ENCODE peak calls at places on chromosomes 2 and 18, in four cellular contexts. A is heart right ventricle, P is thyroid gland, W is K562. O is an unnamed sample.
A peak's percentile ranks its signal among the peaks of the same experiment; 100 is the strongest.

GRCh38 chr2:24214880-24215279 is 40.0 kb downstream of the FAM228A start:
- DNase-seq in A (no peak), P (no peak), W (no peak), O (no peak)

GRCh38 chr2:188122983-188123382 is 168.7 kb upstream of the GULP1 start:
- DNase-seq in A (no peak), P (no peak), W (no peak), O (no peak)

GRCh38 chr2:62698653-62699052 is 6.9 kb upstream of the EHBP1 start:
- DNase-seq in A (no peak), P (peak; percentile 85), W (no peak), O (no peak)

GRCh38 chr2:96085541-96086355 is 30.6 kb downstream of the ADRA2B start:
- DNase-seq in A (no peak), P (no peak), W (no peak), O (no peak)

GRCh38 chr2:109285244-109285651 is 156.2 kb downstream of the SH3RF3 start:
- DNase-seq in A (no peak), P (no peak), W (no peak), O (no peak)

GRCh38 chr2:233817305-233817980 is 36.9 kb downstream of the HJURP start:
- DNase-seq in A (no peak), P (no peak), W (no peak), O (no peak)

GRCh38 chr2:41038408-41038807 is 586.5 kb upstream of the SLC8A1 start:
- DNase-seq in A (no peak), P (no peak), W (no peak), O (peak; percentile 7)

GRCh38 chr18:63152096-63152495 is 167.5 kb downstream of the BCL2 start:
- DNase-seq in A (no peak), P (no peak), W (no peak), O (no peak)

GRCh38 chr18:5285326-5285725 is 10.2 kb downstream of the ZBTB14 start:
- DNase-seq in A (no peak), P (no peak), W (no peak), O (peak; percentile 12)

GRCh38 chr2:11705711-11706110 is 35.7 kb upstream of the NTSR2 start:
- DNase-seq in A (no peak), P (no peak), W (no peak), O (no peak)

GRCh38 chr2:41197781-41198180 is 745.9 kb upstream of the SLC8A1 start:
- DNase-seq in A (no peak), P (no peak), W (no peak), O (no peak)

GRCh38 chr18:55501594-55502345 is 86.2 kb downstream of the TCF4 start:
- DNase-seq in A (no peak), P (no peak), W (no peak), O (no peak)

GRCh38 chr2:149761611-149762010 is 174.0 kb upstream of the MMADHC start:
- DNase-seq in A (no peak), P (no peak), W (no peak), O (no peak)

GRCh38 chr2:30235008-30235655 is 3.8 kb downstream of the LBH start:
- DNase-seq in A (no peak), P (no peak), W (no peak), O (no peak)

GRCh38 chr2:30588891-30589495 is 141.9 kb downstream of the LCLAT1 start:
- DNase-seq in A (no peak), P (no peak), W (no peak), O (no peak)

GRCh38 chr2:180618570-180618969 is 361.8 kb upstream of the UBE2E3 start:
- DNase-seq in A (no peak), P (no peak), W (no peak), O (peak; percentile 59)

GRCh38 chr2:133657591-133657990 is 89.3 kb upstream of the NCKAP5 start:
- DNase-seq in A (no peak), P (no peak), W (no peak), O (peak; percentile 65)

GRCh38 chr2:151786493-151786892 is 41.7 kb downstream of the ARL5A start:
- DNase-seq in A (no peak), P (no peak), W (no peak), O (no peak)

GRCh38 chr2:274503-274902 is 9.8 kb downstream of the ACP1 start:
- DNase-seq in A (no peak), P (no peak), W (no peak), O (no peak)

GRCh38 chr2:37375721-37376399 is 31.4 kb downstream of the QPCT start:
- DNase-seq in A (no peak), P (no peak), W (no peak), O (no peak)

GRCh38 chr2:231673348-231673770 is 35.0 kb upstream of the PTMA start:
- DNase-seq in A (peak; percentile 88), P (peak; percentile 94), W (peak; percentile 58), O (no peak)

GRCh38 chr18:9673296-9674251 is 34.5 kb upstream of the RAB31 start:
- DNase-seq in A (peak; percentile 36), P (peak; percentile 8), W (no peak), O (no peak)

GRCh38 chr2:191202881-191203397 is 42.3 kb upstream of the MYO1B start:
- DNase-seq in A (peak; percentile 28), P (no peak), W (no peak), O (peak; percentile 40)

GRCh38 chr2:144374163-144374661 is 145.7 kb downstream of the ZEB2 start:
- DNase-seq in A (no peak), P (no peak), W (no peak), O (no peak)

GRCh38 chr2:36433311-36434217 is 78.0 kb downstream of the CRIM1 start:
- DNase-seq in A (peak; percentile 35), P (no peak), W (no peak), O (peak; percentile 87)

GRCh38 chr2:112633708-112634107 is 12.0 kb upstream of the SLC20A1 start:
- DNase-seq in A (no peak), P (no peak), W (no peak), O (no peak)

GRCh38 chr2:158359846-158360245 is 96.7 kb downstream of the CCDC148 start:
- DNase-seq in A (no peak), P (no peak), W (no peak), O (no peak)

GRCh38 chr18:7566587-7567486 is at the start of gene PTPRM:
- DNase-seq in A (peak; percentile 94), P (peak; percentile 90), W (peak; percentile 90), O (no peak)

GRCh38 chr18:7568426-7568825 is 1.3 kb downstream of the PTPRM start:
- DNase-seq in A (peak; percentile 53), P (peak; percentile 60), W (no peak), O (no peak)

GRCh38 chr18:7566244-7566586 is 901 bp upstream of the PTPRM start:
- DNase-seq in A (no peak), P (no peak), W (no peak), O (no peak)

GRCh38 chr18:7565677-7566076 is 1.4 kb upstream of the PTPRM start:
- DNase-seq in A (no peak), P (no peak), W (no peak), O (no peak)

GRCh38 chr18:7567487-7568425 is 640 bp downstream of the PTPRM start:
- DNase-seq in A (peak; percentile 43), P (peak; percentile 75), W (no peak), O (no peak)
- H3K4me3 ChIP-seq in A (peak overlapping the region; percentile 76), P (peak overlapping the region; percentile 95), W (peak overlapping the region; percentile 69), O (peak overlapping the region; percentile 82)

GRCh38 chr2:127017548-127017947 is 89.4 kb downstream of the BIN1 start:
- DNase-seq in A (no peak), P (no peak), W (no peak), O (no peak)

GRCh38 chr2:127016329-127016728 is 90.6 kb downstream of the BIN1 start:
- DNase-seq in A (no peak), P (no peak), W (no peak), O (no peak)

GRCh38 chr2:127014224-127014623 is 92.7 kb downstream of the BIN1 start:
- DNase-seq in A (no peak), P (no peak), W (no peak), O (no peak)

GRCh38 chr2:127014630-127015029 is 92.3 kb downstream of the BIN1 start:
- DNase-seq in A (no peak), P (no peak), W (no peak), O (peak; percentile 98)

DNA sequence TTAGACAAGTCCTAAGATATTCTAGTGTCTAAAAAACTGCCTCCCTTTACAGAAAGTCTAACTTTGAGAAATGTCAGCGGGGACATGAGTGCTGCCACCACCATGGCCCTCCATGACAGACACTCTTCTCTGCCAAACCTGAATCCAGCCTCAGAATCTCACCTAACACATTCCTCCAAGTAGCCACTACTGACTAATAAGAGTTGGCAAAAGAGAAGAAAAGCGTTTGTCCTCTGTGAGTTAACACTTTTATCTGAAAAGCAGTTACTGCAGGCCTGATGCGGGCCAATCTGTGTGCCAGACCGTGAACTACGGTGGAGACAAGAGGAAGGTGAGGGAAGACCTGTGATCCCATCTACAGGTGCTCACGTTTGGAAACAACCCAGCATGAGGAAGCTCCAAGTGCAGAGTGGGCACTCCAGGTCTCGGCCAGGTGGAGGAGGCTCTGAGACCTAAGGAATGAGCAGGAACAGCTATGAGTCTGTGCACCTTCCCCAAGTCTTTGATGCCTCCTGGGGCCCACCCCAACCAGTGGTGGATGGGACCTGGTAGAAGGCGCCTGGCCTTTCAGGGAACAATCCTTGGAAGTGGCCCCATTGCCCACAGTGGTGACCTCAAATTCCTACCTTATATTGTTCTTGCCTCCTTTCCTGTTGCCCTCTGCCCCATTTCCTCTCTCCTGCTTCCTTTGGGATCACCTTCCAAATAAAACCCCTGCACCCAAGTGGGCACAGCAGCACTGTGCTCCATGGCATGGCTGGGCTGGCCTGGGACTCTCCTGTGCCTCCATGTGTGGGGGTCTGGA is 91.6 kb downstream of the BIN1 start:
- DNase-seq in A (no peak), P (no peak), W (no peak), O (no peak)
- H3K4me3 ChIP-seq in A (no peak overlapping the region), P (no peak overlapping the region), W (no peak overlapping the region), O (no peak overlapping the region)

DNA sequence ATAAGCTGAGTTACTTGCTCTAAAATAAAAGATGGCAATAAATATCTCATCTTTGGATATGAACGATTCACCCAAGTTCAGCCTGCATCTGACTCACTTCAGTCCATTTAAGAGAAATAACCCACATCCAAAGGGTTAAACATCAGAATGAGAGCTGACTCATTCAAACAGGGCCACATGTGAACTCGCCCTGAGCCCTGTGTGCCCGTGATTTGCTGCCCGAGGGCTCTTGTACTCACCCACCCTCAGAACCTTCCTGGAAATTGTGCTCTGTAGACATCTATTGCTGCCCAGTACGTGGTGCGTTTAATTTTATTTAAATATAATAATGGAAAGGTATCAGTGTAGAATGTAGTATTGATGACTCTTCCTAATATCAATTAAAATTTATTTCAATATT is 66.9 kb upstream of the RBM44 start:
- DNase-seq in A (no peak), P (no peak), W (no peak), O (no peak)
- H3K4me3 ChIP-seq in A (no peak overlapping the region), P (no peak overlapping the region), W (no peak overlapping the region), O (no peak overlapping the region)

GRCh38 chr18:31041346-31042067 is 1.0 kb downstream of the DSC3 start:
- DNase-seq in A (no peak), P (no peak), W (no peak), O (no peak)

GRCh38 chr18:31039426-31039825 is 3.1 kb downstream of the DSC3 start:
- DNase-seq in A (no peak), P (no peak), W (no peak), O (no peak)

GRCh38 chr18:31042068-31042390 is 513 bp downstream of the DSC3 start:
- DNase-seq in A (no peak), P (no peak), W (no peak), O (no peak)

GRCh38 chr18:31042391-31043181 is at the start of gene DSC3:
- DNase-seq in A (no peak), P (peak; percentile 12), W (no peak), O (no peak)

DNA sequence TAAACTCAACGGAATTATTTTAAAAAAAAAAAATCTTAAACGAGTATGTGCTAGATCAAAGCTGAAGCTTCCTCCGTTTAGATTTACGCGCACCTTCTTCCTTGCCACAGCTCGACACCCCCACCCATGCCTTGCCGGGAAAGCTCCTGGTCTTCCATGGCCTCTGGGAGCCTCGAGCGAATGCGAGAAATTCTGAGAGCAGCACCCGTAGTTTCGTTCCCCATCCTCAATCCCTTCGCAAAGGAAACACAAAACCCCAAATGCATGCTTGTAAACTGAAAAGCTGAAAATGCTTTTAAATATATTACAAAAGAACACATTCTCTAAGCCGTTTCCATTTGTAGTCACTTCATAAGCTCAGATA is 1.6 kb downstream of the DSC3 start:
- DNase-seq in A (no peak), P (no peak), W (no peak), O (no peak)
- H3K4me3 ChIP-seq in A (no peak overlapping the region), P (no peak overlapping the region), W (no peak overlapping the region), O (peak overlapping the region; percentile 38)

O was measured in skeletal muscle cell.